ENCODE peak calls at places on chromosome 4, in seven cellular contexts. One of them, this sample, is unnamed.

GRCh38 chr4:115424852-115425251 is 311.4 kb upstream of the NDST4 start:
- DNase-seq in Karpas-422: no peak
- DNase-seq in kidney epithelial cell: no peak
- DNase-seq in body of pancreas: no peak
- DNase-seq in tibial artery: no peak
- DNase-seq in GM23248: no peak
- DNase-seq in left ventricle myocardium inferior: no peak
- DNase-seq in this sample: no peak

GRCh38 chr4:152106781-152107321 is 346.0 kb upstream of the GATB start:
- DNase-seq in kidney epithelial cell: no peak
- DNase-seq in tibial artery: no peak
- DNase-seq in body of pancreas: no peak
- DNase-seq in Karpas-422: no peak
- DNase-seq in left ventricle myocardium inferior: no peak
- DNase-seq in GM23248: peak; percentile 33
- DNase-seq in this sample: no peak

GRCh38 chr4:43816107-43816506 is 632.5 kb downstream of the KCTD8 start:
- DNase-seq in Karpas-422: no peak
- DNase-seq in left ventricle myocardium inferior: no peak
- DNase-seq in body of pancreas: no peak
- DNase-seq in kidney epithelial cell: no peak
- DNase-seq in GM23248: no peak
- DNase-seq in tibial artery: no peak
- DNase-seq in this sample: no peak

GRCh38 chr4:11483076-11483475 is 54.4 kb upstream of the HS3ST1 start:
- DNase-seq in tibial artery: no peak
- DNase-seq in left ventricle myocardium inferior: no peak
- DNase-seq in kidney epithelial cell: no peak
- DNase-seq in GM23248: no peak
- DNase-seq in body of pancreas: no peak
- DNase-seq in Karpas-422: no peak
- DNase-seq in this sample: no peak

GRCh38 chr4:57854748-57855147 is 744.6 kb upstream of the IGFBP7 start:
- DNase-seq in body of pancreas: no peak
- DNase-seq in kidney epithelial cell: peak; percentile 31
- DNase-seq in Karpas-422: no peak
- DNase-seq in tibial artery: no peak
- DNase-seq in GM23248: no peak
- DNase-seq in left ventricle myocardium inferior: no peak
- DNase-seq in this sample: no peak

GRCh38 chr4:141248029-141248428 is 27.3 kb downstream of the ZNF330 start:
- DNase-seq in kidney epithelial cell: no peak
- DNase-seq in GM23248: peak; percentile 75
- DNase-seq in body of pancreas: no peak
- DNase-seq in left ventricle myocardium inferior: no peak
- DNase-seq in tibial artery: no peak
- DNase-seq in Karpas-422: no peak
- DNase-seq in this sample: no peak

GRCh38 chr4:67723949-67724348 is 23.0 kb upstream of the UBA6 start:
- DNase-seq in tibial artery: no peak
- DNase-seq in body of pancreas: no peak
- DNase-seq in GM23248: peak; percentile 35
- DNase-seq in left ventricle myocardium inferior: no peak
- DNase-seq in kidney epithelial cell: no peak
- DNase-seq in Karpas-422: no peak
- DNase-seq in this sample: no peak

GRCh38 chr4:38210396-38211114 is 250.4 kb downstream of the PTTG2 start:
- DNase-seq in tibial artery: peak; percentile 68
- DNase-seq in left ventricle myocardium inferior: no peak
- DNase-seq in body of pancreas: no peak
- DNase-seq in Karpas-422: no peak
- DNase-seq in kidney epithelial cell: no peak
- DNase-seq in GM23248: peak; percentile 21
- DNase-seq in this sample: peak; percentile 6

GRCh38 chr4:142144813-142145212 is 508.4 kb downstream of the IL15 start:
- DNase-seq in Karpas-422: no peak
- DNase-seq in GM23248: no peak
- DNase-seq in left ventricle myocardium inferior: no peak
- DNase-seq in tibial artery: no peak
- DNase-seq in body of pancreas: no peak
- DNase-seq in kidney epithelial cell: no peak
- DNase-seq in this sample: no peak

GRCh38 chr4:182938213-182938645 is 21.0 kb upstream of the DCTD start:
- DNase-seq in left ventricle myocardium inferior: peak; percentile 72
- DNase-seq in kidney epithelial cell: no peak
- DNase-seq in Karpas-422: peak; percentile 61
- DNase-seq in tibial artery: peak; percentile 79
- DNase-seq in body of pancreas: peak; percentile 77
- DNase-seq in GM23248: peak; percentile 74
- DNase-seq in this sample: peak; percentile 81

GRCh38 chr4:140238353-140239041 is 84.5 kb upstream of the MAML3 start:
- DNase-seq in Karpas-422: peak; percentile 85
- DNase-seq in GM23248: peak; percentile 94
- DNase-seq in body of pancreas: peak; percentile 63
- DNase-seq in kidney epithelial cell: no peak
- DNase-seq in left ventricle myocardium inferior: peak; percentile 91
- DNase-seq in tibial artery: peak; percentile 96
- DNase-seq in this sample: peak; percentile 68

GRCh38 chr4:23036921-23037495 is 344.3 kb downstream of the GBA3 start:
- DNase-seq in left ventricle myocardium inferior: no peak
- DNase-seq in Karpas-422: no peak
- DNase-seq in body of pancreas: no peak
- DNase-seq in kidney epithelial cell: no peak
- DNase-seq in GM23248: no peak
- DNase-seq in tibial artery: no peak
- DNase-seq in this sample: no peak

GRCh38 chr4:37392540-37393255 is 148.2 kb downstream of the NWD2 start:
- DNase-seq in Karpas-422: no peak
- DNase-seq in GM23248: peak; percentile 13
- DNase-seq in tibial artery: no peak
- DNase-seq in left ventricle myocardium inferior: peak; percentile 45
- DNase-seq in body of pancreas: peak; percentile 28
- DNase-seq in kidney epithelial cell: no peak
- DNase-seq in this sample: no peak

GRCh38 chr4:101155368-101155767 is 192.0 kb downstream of the PPP3CA start:
- DNase-seq in left ventricle myocardium inferior: no peak
- DNase-seq in body of pancreas: no peak
- DNase-seq in Karpas-422: no peak
- DNase-seq in tibial artery: no peak
- DNase-seq in GM23248: peak; percentile 80
- DNase-seq in kidney epithelial cell: peak; percentile 38
- DNase-seq in this sample: peak; percentile 52

GRCh38 chr4:649293-649625 is 23.9 kb downstream of the PDE6B start:
- DNase-seq in kidney epithelial cell: no peak
- DNase-seq in tibial artery: no peak
- DNase-seq in left ventricle myocardium inferior: no peak
- DNase-seq in GM23248: no peak
- DNase-seq in body of pancreas: no peak
- DNase-seq in Karpas-422: no peak
- DNase-seq in this sample: no peak

GRCh38 chr4:26351685-26352084 is 30.9 kb downstream of the RBPJ start:
- DNase-seq in left ventricle myocardium inferior: no peak
- DNase-seq in Karpas-422: no peak
- DNase-seq in GM23248: no peak
- DNase-seq in body of pancreas: no peak
- DNase-seq in kidney epithelial cell: no peak
- DNase-seq in tibial artery: no peak
- DNase-seq in this sample: no peak

GRCh38 chr4:168928346-168928745 is 81.7 kb downstream of the CBR4 start:
- DNase-seq in left ventricle myocardium inferior: no peak
- DNase-seq in Karpas-422: no peak
- DNase-seq in tibial artery: no peak
- DNase-seq in kidney epithelial cell: no peak
- DNase-seq in GM23248: no peak
- DNase-seq in body of pancreas: no peak
- DNase-seq in this sample: no peak

GRCh38 chr4:102429553-102429952 is 71.6 kb upstream of the NFKB1 start:
- DNase-seq in Karpas-422: no peak
- DNase-seq in GM23248: peak; percentile 84
- DNase-seq in kidney epithelial cell: peak; percentile 61
- DNase-seq in tibial artery: no peak
- DNase-seq in body of pancreas: no peak
- DNase-seq in left ventricle myocardium inferior: no peak
- DNase-seq in this sample: peak; percentile 91

GRCh38 chr4:80006935-80007744 is 65.9 kb downstream of the ANTXR2 start:
- DNase-seq in Karpas-422: no peak
- DNase-seq in left ventricle myocardium inferior: no peak
- DNase-seq in body of pancreas: no peak
- DNase-seq in tibial artery: no peak
- DNase-seq in GM23248: no peak
- DNase-seq in kidney epithelial cell: no peak
- DNase-seq in this sample: peak; percentile 15

GRCh38 chr4:30553721-30554120 is 166.4 kb upstream of the PCDH7 start:
- DNase-seq in tibial artery: no peak
- DNase-seq in Karpas-422: no peak
- DNase-seq in body of pancreas: no peak
- DNase-seq in kidney epithelial cell: no peak
- DNase-seq in GM23248: no peak
- DNase-seq in left ventricle myocardium inferior: no peak
- DNase-seq in this sample: no peak

GRCh38 chr4:4859799-4860380 is 425 bp downstream of the MSX1 start:
- DNase-seq in Karpas-422: peak; percentile 56
- DNase-seq in body of pancreas: no peak
- DNase-seq in left ventricle myocardium inferior: no peak
- DNase-seq in kidney epithelial cell: no peak
- DNase-seq in tibial artery: no peak
- DNase-seq in GM23248: peak; percentile 66
- DNase-seq in this sample: no peak

GRCh38 chr4:4860803-4861591 is 1.5 kb downstream of the MSX1 start:
- DNase-seq in GM23248: peak; percentile 77
- DNase-seq in Karpas-422: no peak
- DNase-seq in left ventricle myocardium inferior: peak; percentile 31
- DNase-seq in tibial artery: no peak
- DNase-seq in body of pancreas: no peak
- DNase-seq in kidney epithelial cell: no peak
- DNase-seq in this sample: peak; percentile 49

GRCh38 chr4:4861592-4862551 is 2.4 kb downstream of the MSX1 start:
- DNase-seq in Karpas-422: no peak
- DNase-seq in kidney epithelial cell: no peak
- DNase-seq in GM23248: no peak
- DNase-seq in left ventricle myocardium inferior: no peak
- DNase-seq in body of pancreas: no peak
- DNase-seq in tibial artery: no peak
- DNase-seq in this sample: no peak

GRCh38 chr4:4859010-4859798 is at the start of gene MSX1:
- DNase-seq in left ventricle myocardium inferior: peak; percentile 87
- DNase-seq in Karpas-422: peak; percentile 90
- DNase-seq in body of pancreas: peak; percentile 82
- DNase-seq in tibial artery: peak; percentile 90
- DNase-seq in kidney epithelial cell: no peak
- DNase-seq in GM23248: peak; percentile 96
- DNase-seq in this sample: peak; percentile 72

GRCh38 chr4:4860381-4860802 is 927 bp downstream of the MSX1 start:
- DNase-seq in tibial artery: no peak
- DNase-seq in Karpas-422: peak; percentile 51
- DNase-seq in GM23248: no peak
- DNase-seq in kidney epithelial cell: no peak
- DNase-seq in body of pancreas: peak; percentile 18
- DNase-seq in left ventricle myocardium inferior: no peak
- DNase-seq in this sample: no peak
- H3K27me3 ChIP-seq in tibial artery: peaks cover 89% of the 10 kb centered on the region
- H3K27me3 ChIP-seq in Karpas-422: no peaks in the 10 kb centered on the region
- H3K27me3 ChIP-seq in GM23248: no peaks in the 10 kb centered on the region
- H3K27me3 ChIP-seq in kidney epithelial cell: peaks cover 92% of the 10 kb centered on the region
- H3K27me3 ChIP-seq in body of pancreas: no peaks in the 10 kb centered on the region
- H3K27me3 ChIP-seq in left ventricle myocardium inferior: peaks cover 99% of the 10 kb centered on the region
- H3K27me3 ChIP-seq in this sample: no peaks in the 10 kb centered on the region

GRCh38 chr4:13533670-13534343 is 10.5 kb downstream of the NKX3-2 start:
- DNase-seq in Karpas-422: no peak
- DNase-seq in body of pancreas: no peak
- DNase-seq in left ventricle myocardium inferior: no peak
- DNase-seq in tibial artery: no peak
- DNase-seq in GM23248: no peak
- DNase-seq in kidney epithelial cell: no peak
- DNase-seq in this sample: no peak
- H3K27me3 ChIP-seq in Karpas-422: no peaks in the 10 kb centered on the region
- H3K27me3 ChIP-seq in body of pancreas: no peaks in the 10 kb centered on the region
- H3K27me3 ChIP-seq in left ventricle myocardium inferior: peaks cover 100% of the 10 kb centered on the region
- H3K27me3 ChIP-seq in tibial artery: peaks cover 98% of the 10 kb centered on the region
- H3K27me3 ChIP-seq in GM23248: peaks cover 98% of the 10 kb centered on the region
- H3K27me3 ChIP-seq in kidney epithelial cell: peaks cover 94% of the 10 kb centered on the region
- H3K27me3 ChIP-seq in this sample: no peaks in the 10 kb centered on the region

GRCh38 chr4:96395747-96396146 is 555.9 kb downstream of the PDHA2 start:
- DNase-seq in body of pancreas: no peak
- DNase-seq in kidney epithelial cell: no peak
- DNase-seq in left ventricle myocardium inferior: no peak
- DNase-seq in tibial artery: no peak
- DNase-seq in GM23248: no peak
- DNase-seq in Karpas-422: no peak
- DNase-seq in this sample: no peak

GRCh38 chr4:96389752-96390151 is 549.9 kb downstream of the PDHA2 start:
- DNase-seq in body of pancreas: no peak
- DNase-seq in kidney epithelial cell: no peak
- DNase-seq in GM23248: no peak
- DNase-seq in left ventricle myocardium inferior: no peak
- DNase-seq in Karpas-422: no peak
- DNase-seq in tibial artery: no peak
- DNase-seq in this sample: no peak

GRCh38 chr4:96390404-96390803 is 550.5 kb downstream of the PDHA2 start:
- DNase-seq in kidney epithelial cell: no peak
- DNase-seq in body of pancreas: no peak
- DNase-seq in Karpas-422: no peak
- DNase-seq in GM23248: no peak
- DNase-seq in tibial artery: no peak
- DNase-seq in left ventricle myocardium inferior: no peak
- DNase-seq in this sample: no peak
- H3K27me3 ChIP-seq in kidney epithelial cell: no peaks in the 10 kb centered on the region
- H3K27me3 ChIP-seq in body of pancreas: no peaks in the 10 kb centered on the region
- H3K27me3 ChIP-seq in Karpas-422: no peaks in the 10 kb centered on the region
- H3K27me3 ChIP-seq in GM23248: no peaks in the 10 kb centered on the region
- H3K27me3 ChIP-seq in tibial artery: no peaks in the 10 kb centered on the region
- H3K27me3 ChIP-seq in left ventricle myocardium inferior: no peaks in the 10 kb centered on the region
- H3K27me3 ChIP-seq in this sample: no peaks in the 10 kb centered on the region

DNA sequence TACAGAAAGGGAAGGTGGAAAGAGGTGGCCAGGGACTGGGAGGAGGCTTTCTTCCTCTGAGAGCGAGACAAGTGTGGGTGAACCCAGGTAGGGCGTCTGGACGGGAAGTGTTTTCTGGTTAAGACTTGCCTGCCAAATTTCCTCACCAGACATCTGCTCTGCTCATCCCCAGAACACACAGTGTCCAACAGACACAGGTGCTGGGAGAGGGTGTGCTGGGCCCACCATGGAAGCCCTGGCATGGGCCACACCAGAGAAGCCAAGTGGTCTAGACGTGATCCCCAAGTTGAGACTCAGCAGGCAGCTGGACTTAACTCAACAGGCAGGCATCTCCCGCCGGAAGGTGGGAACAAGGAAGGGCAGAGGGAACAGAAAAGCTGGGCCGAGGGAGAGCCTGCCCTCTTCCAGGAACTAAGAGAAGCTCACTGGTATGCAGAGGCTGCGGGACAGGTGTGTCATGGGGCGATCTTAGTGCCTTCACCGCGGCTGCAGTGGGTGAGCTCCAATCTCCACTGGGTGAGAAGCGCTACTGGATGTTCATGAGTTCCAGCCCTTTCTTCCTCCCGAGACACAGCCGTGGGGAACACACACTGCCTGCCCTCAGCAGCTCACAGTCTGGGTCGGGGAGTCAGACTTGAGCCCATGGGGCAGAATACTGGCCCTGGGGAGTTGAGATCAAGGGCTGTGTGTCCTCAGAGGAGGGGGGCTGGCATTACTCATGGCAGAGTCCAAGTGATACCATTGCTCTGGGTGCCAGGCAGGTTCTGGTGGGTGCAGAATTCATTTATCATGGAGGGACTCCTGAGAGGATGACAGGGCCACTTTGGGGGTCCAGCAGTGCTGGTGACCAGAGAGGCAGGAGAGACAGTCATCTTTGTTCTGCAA is 110.2 kb downstream of the CPZ start:
- DNase-seq in body of pancreas: peak; percentile 5
- DNase-seq in tibial artery: peak; percentile 29
- DNase-seq in kidney epithelial cell: no peak
- DNase-seq in GM23248: no peak
- DNase-seq in Karpas-422: no peak
- DNase-seq in left ventricle myocardium inferior: no peak
- DNase-seq in this sample: peak; percentile 17
- H3K27me3 ChIP-seq in body of pancreas: no peaks in the 10 kb centered on the region
- H3K27me3 ChIP-seq in tibial artery: peaks cover 90% of the 10 kb centered on the region
- H3K27me3 ChIP-seq in kidney epithelial cell: peaks cover 3% of the 10 kb centered on the region
- H3K27me3 ChIP-seq in GM23248: peaks cover 38% of the 10 kb centered on the region
- H3K27me3 ChIP-seq in Karpas-422: no peaks in the 10 kb centered on the region
- H3K27me3 ChIP-seq in left ventricle myocardium inferior: peaks cover 100% of the 10 kb centered on the region
- H3K27me3 ChIP-seq in this sample: no peaks in the 10 kb centered on the region

This sample was measured in SJSA1.